ENCODE peak calls at places on chromosomes 6 and 20, in four cellular contexts. One of them, this sample, is unnamed.

GRCh38 chr20:34311118-34312023 is 8.2 kb upstream of the AHCY start:
- DNase-seq in WTC11: peak
- DNase-seq in HepG2: peak
- DNase-seq in K562: no peak
- DNase-seq in this sample: no peak

GRCh38 chr6:116008470-116009229 is 52.0 kb downstream of the FRK start:
- DNase-seq in WTC11: no peak
- DNase-seq in HepG2: no peak
- DNase-seq in K562: no peak
- DNase-seq in this sample: no peak

GRCh38 chr20:11207749-11208502 is 534.1 kb upstream of the JAG1 start:
- DNase-seq in WTC11: no peak
- DNase-seq in HepG2: peak
- DNase-seq in K562: no peak
- DNase-seq in this sample: no peak

GRCh38 chr20:44066645-44067606 is 120.1 kb downstream of the JPH2 start:
- DNase-seq in WTC11: no peak
- DNase-seq in HepG2: no peak
- DNase-seq in K562: no peak
- DNase-seq in this sample: no peak

GRCh38 chr6:16698988-16699868 is 62.0 kb downstream of the ATXN1 start:
- DNase-seq in WTC11: no peak
- DNase-seq in HepG2: peak
- DNase-seq in K562: no peak
- DNase-seq in this sample: no peak

GRCh38 chr20:54335299-54335698 is 127.4 kb downstream of the PFDN4 start:
- DNase-seq in WTC11: no peak
- DNase-seq in HepG2: no peak
- DNase-seq in K562: no peak
- DNase-seq in this sample: no peak

GRCh38 chr6:18019539-18020534 is 32.4 kb upstream of the KIF13A start:
- DNase-seq in WTC11: no peak
- DNase-seq in HepG2: no peak
- DNase-seq in K562: no peak
- DNase-seq in this sample: no peak

GRCh38 chr6:125507987-125508655 is 206.4 kb upstream of the HDDC2 start:
- DNase-seq in WTC11: no peak
- DNase-seq in HepG2: peak
- DNase-seq in K562: no peak
- DNase-seq in this sample: no peak

GRCh38 chr20:44185574-44185973 is 1.4 kb downstream of the JPH2 start:
- DNase-seq in WTC11: no peak
- DNase-seq in HepG2: no peak
- DNase-seq in K562: no peak
- DNase-seq in this sample: no peak

GRCh38 chr6:166588691-166589333 is 2.3 kb upstream of the RAMACL start:
- DNase-seq in WTC11: peak
- DNase-seq in HepG2: no peak
- DNase-seq in K562: no peak
- DNase-seq in this sample: no peak

GRCh38 chr6:152295346-152295745 is 341.8 kb downstream of the SYNE1 start:
- DNase-seq in WTC11: no peak
- DNase-seq in HepG2: no peak
- DNase-seq in K562: no peak
- DNase-seq in this sample: no peak

GRCh38 chr6:33904050-33904827 is 100.4 kb upstream of the MLN start:
- DNase-seq in WTC11: no peak
- DNase-seq in HepG2: no peak
- DNase-seq in K562: peak
- DNase-seq in this sample: no peak

GRCh38 chr6:1473166-1473565 is 83.8 kb downstream of the FOXF2 start:
- DNase-seq in WTC11: no peak
- DNase-seq in HepG2: no peak
- DNase-seq in K562: no peak
- DNase-seq in this sample: no peak

GRCh38 chr6:5746392-5747140 is 260.2 kb downstream of the NRN1 start:
- DNase-seq in WTC11: peak
- DNase-seq in HepG2: no peak
- DNase-seq in K562: peak
- DNase-seq in this sample: peak

GRCh38 chr6:27726620-27727023 is 185.6 kb downstream of the OR2B2 start:
- DNase-seq in WTC11: peak
- DNase-seq in HepG2: peak
- DNase-seq in K562: peak
- DNase-seq in this sample: peak

GRCh38 chr20:37308098-37309050 is 18.9 kb downstream of the MANBAL start:
- DNase-seq in WTC11: no peak
- DNase-seq in HepG2: no peak
- DNase-seq in K562: no peak
- DNase-seq in this sample: no peak

GRCh38 chr6:20096506-20096905 is 115.8 kb downstream of the MBOAT1 start:
- DNase-seq in WTC11: no peak
- DNase-seq in HepG2: no peak
- DNase-seq in K562: no peak
- DNase-seq in this sample: no peak

GRCh38 chr6:84707161-84707560 is 57.2 kb downstream of the TBX18 start:
- DNase-seq in WTC11: no peak
- DNase-seq in HepG2: no peak
- DNase-seq in K562: no peak
- DNase-seq in this sample: no peak

GRCh38 chr20:44683263-44684046 is 31.7 kb upstream of the CCN5 start:
- DNase-seq in WTC11: peak
- DNase-seq in HepG2: peak
- DNase-seq in K562: peak
- DNase-seq in this sample: peak

GRCh38 chr20:23131766-23132165 is 45.6 kb upstream of the CD93 start:
- DNase-seq in WTC11: no peak
- DNase-seq in HepG2: no peak
- DNase-seq in K562: no peak
- DNase-seq in this sample: no peak

GRCh38 chr6:108171291-108171917 is 5.6 kb downstream of the NR2E1 start:
- DNase-seq in WTC11: no peak
- DNase-seq in HepG2: no peak
- DNase-seq in K562: no peak
- DNase-seq in this sample: no peak

GRCh38 chr20:47817573-47817972 is 32.3 kb upstream of the SULF2 start:
- DNase-seq in WTC11: no peak
- DNase-seq in HepG2: no peak
- DNase-seq in K562: no peak
- DNase-seq in this sample: no peak

GRCh38 chr20:34299925-34300806 is 3.0 kb downstream of the AHCY start:
- DNase-seq in WTC11: no peak
- DNase-seq in HepG2: peak
- DNase-seq in K562: peak
- DNase-seq in this sample: no peak

GRCh38 chr6:140773276-140773675 is 1359.4 kb upstream of the GJE1 start:
- DNase-seq in WTC11: no peak
- DNase-seq in HepG2: no peak
- DNase-seq in K562: no peak
- DNase-seq in this sample: no peak

GRCh38 chr6:80439721-80440488 is 333.4 kb downstream of the BCKDHB start:
- DNase-seq in WTC11: no peak
- DNase-seq in HepG2: no peak
- DNase-seq in K562: no peak
- DNase-seq in this sample: no peak

GRCh38 chr6:143119260-143119659 is 58.6 kb downstream of the AIG1 start:
- DNase-seq in WTC11: no peak
- DNase-seq in HepG2: peak
- DNase-seq in K562: no peak
- DNase-seq in this sample: no peak

GRCh38 chr20:5779071-5779470 is 28.9 kb downstream of the SHLD1 start:
- DNase-seq in WTC11: no peak
- DNase-seq in HepG2: no peak
- DNase-seq in K562: no peak
- DNase-seq in this sample: no peak

GRCh38 chr20:38173237-38174156 is 8.4 kb upstream of the TGM2 start:
- DNase-seq in WTC11: no peak
- DNase-seq in HepG2: peak
- DNase-seq in K562: peak
- DNase-seq in this sample: no peak

GRCh38 chr20:37055276-37055675 is 40.5 kb downstream of the RBL1 start:
- DNase-seq in WTC11: no peak
- DNase-seq in HepG2: no peak
- DNase-seq in K562: no peak
- DNase-seq in this sample: no peak

GRCh38 chr20:37526238-37526838 is 1.3 kb downstream of the BLCAP start:
- DNase-seq in WTC11: peak
- DNase-seq in HepG2: peak
- DNase-seq in K562: peak
- DNase-seq in this sample: peak

GRCh38 chr6:27495386-27496135 is 22.7 kb upstream of the ZNF184 start:
- DNase-seq in WTC11: peak
- DNase-seq in HepG2: peak
- DNase-seq in K562: peak
- DNase-seq in this sample: peak

GRCh38 chr6:103672169-103672568 is 1187.5 kb downstream of the HACE1 start:
- DNase-seq in WTC11: no peak
- DNase-seq in HepG2: no peak
- DNase-seq in K562: no peak
- DNase-seq in this sample: no peak

GRCh38 chr20:25544316-25544715 is 41.0 kb downstream of the NINL start:
- DNase-seq in WTC11: no peak
- DNase-seq in HepG2: no peak
- DNase-seq in K562: no peak
- DNase-seq in this sample: no peak
- TF ChIP-seq ELF4 in WTC11: no peak
- TF ChIP-seq ELF4 in HepG2: no peak
- TF ChIP-seq ELF4 in K562: no peak
- TF ChIP-seq ELF4 in this sample: no peak

DNA sequence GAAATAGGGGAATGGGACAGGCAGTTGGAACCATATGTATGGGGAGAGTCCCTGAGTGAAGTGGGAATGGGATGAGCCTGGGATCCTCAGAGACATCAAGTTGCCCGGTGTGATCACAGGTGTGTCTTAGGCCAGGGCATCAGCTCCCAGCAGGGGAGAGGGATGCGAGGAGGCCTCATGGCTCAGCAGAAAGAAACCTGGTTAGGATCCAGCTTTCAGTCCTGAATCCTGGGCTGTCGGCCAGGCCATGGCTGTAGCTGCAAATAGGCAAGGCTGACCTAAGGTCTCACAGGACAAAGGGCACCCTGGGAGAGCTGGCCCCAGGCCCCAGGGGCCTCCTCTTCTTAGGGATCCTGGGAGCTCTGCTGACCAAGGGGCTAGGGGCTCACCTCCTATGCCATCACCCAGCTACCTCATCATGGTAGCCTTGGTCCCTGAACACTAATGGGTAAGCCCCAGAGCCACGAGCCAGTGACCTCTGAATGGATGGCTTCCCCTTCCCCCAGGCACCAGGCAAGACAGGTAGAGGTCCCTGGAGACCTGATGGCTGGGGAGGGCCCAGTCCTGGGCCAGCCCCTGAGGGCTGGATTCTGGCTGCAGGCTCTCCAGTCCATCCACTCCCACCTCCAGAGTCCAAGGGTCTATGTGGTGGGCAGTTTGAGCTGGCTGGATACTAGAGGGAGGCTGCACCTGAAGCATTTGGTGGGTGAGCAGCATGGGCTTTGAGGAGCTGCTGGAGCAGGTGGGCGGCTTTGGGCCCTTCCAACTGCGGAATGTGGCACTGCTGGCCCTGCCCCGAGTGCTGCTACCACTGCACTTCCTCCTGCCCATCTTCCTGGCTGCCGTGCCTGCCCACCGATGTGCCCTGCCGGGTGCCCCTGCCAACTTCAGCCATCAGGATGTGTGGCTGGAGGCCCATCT is at the start of gene SLC22A7:
- DNase-seq in WTC11: no peak
- DNase-seq in HepG2: peak
- DNase-seq in K562: no peak
- DNase-seq in this sample: no peak
- TF ChIP-seq ELF4 in WTC11: no peak
- TF ChIP-seq ELF4 in HepG2: no peak
- TF ChIP-seq ELF4 in K562: no peak
- TF ChIP-seq ELF4 in this sample: no peak

GRCh38 chr6:14452567-14453527 is 335.3 kb downstream of the CD83 start:
- DNase-seq in WTC11: no peak
- DNase-seq in HepG2: no peak
- DNase-seq in K562: peak
- DNase-seq in this sample: no peak
- TF ChIP-seq ELF4 in WTC11: no peak
- TF ChIP-seq ELF4 in HepG2: no peak
- TF ChIP-seq ELF4 in K562: peak
- TF ChIP-seq ELF4 in this sample: no peak

DNA sequence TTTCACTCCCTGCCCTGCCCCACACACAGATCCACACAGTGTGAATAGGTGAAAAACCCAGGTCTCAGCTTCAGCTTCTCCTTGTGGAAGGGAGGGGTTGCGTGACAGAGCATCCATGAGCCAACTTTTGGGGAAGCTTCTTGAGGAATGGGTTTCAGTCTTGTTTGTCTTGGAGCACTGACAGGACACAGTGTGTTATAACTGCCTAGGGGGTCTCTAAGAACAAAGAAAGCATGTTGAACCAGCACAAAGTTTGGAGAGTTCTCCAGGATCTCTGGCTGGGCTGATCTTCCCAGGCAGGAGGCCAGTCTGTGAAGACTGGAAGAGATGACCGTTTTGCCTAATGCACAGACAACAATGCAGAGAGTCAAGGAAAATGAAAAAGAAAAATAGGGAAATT is 164.5 kb downstream of the COL12A1 start:
- DNase-seq in WTC11: no peak
- DNase-seq in HepG2: no peak
- DNase-seq in K562: no peak
- DNase-seq in this sample: no peak
- TF ChIP-seq ELF4 in WTC11: no peak
- TF ChIP-seq ELF4 in HepG2: no peak
- TF ChIP-seq ELF4 in K562: no peak
- TF ChIP-seq ELF4 in this sample: no peak

GRCh38 chr6:52992980-52993379 is 2.1 kb downstream of the GSTA4 start:
- DNase-seq in WTC11: no peak
- DNase-seq in HepG2: no peak
- DNase-seq in K562: no peak
- DNase-seq in this sample: no peak
- TF ChIP-seq ELF4 in WTC11: no peak
- TF ChIP-seq ELF4 in HepG2: no peak
- TF ChIP-seq ELF4 in K562: no peak
- TF ChIP-seq ELF4 in this sample: no peak

DNA sequence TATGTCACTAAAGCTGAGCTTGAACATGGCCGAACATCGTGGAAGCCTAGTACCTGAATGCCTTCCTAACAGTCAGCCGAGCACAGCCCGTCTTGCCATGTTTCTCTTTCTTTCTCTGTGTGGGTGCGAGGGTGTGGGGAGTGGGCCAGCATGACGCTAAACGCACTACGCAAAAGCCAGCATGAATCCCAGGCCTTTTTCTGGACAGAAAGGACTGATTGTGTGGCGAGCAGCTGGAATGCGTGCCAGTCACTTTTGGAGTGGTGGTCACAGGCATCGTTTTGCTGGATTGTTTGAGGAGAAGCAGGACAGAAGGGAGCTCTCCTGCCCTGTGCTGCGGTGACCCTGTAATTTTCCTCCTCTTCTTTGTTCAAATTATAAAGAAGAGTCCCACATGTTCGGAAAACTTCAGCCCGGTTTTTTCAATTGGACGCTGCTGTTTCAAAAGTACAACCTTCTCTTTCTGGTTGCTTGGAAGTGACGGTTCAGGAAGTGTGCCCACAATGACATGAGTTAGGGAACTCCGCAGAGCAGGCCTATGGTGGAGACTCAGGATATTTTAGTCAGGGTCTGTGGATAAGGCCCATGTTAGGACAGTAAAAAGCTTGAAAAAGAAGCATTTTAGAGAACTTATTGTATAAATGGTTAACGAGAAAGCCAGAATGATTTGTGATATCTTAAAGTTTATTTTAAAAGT is 54.3 kb downstream of the PDE7B start:
- DNase-seq in WTC11: no peak
- DNase-seq in HepG2: no peak
- DNase-seq in K562: no peak
- DNase-seq in this sample: no peak
- TF ChIP-seq ELF4 in WTC11: no peak
- TF ChIP-seq ELF4 in HepG2: no peak
- TF ChIP-seq ELF4 in K562: no peak
- TF ChIP-seq ELF4 in this sample: no peak

This sample was measured in HEK293T.